ENCODE peak calls at places on chromosomes 6 and 20, in ten cellular contexts. J, D, W, Q, X, T, V, B, R and P are unnamed samples.

GRCh38 chr20:44406572-44407100 is 51.1 kb downstream of the HNF4A start:
- DNase-seq in B (no peak), T (no peak), X (no peak), V (no peak), Q (no peak), R (no peak), J (no peak), D (no peak), W (no peak), P (no peak)

GRCh38 chr6:55713411-55713810 is 134.4 kb upstream of the HMGCLL1 start:
- DNase-seq in B (no peak), R (no peak), V (no peak), W (no peak), D (no peak), Q (no peak), J (no peak), X (peak; percentile 12), T (no peak), P (no peak)

GRCh38 chr20:24993337-24994185 is 1.0 kb upstream of the APMAP start:
- DNase-seq in B (peak; percentile 59), W (no peak), Q (no peak), D (no peak), J (no peak), V (peak; percentile 37), T (no peak), R (no peak), X (no peak), P (no peak)

GRCh38 chr20:51156041-51156795 is 133.3 kb upstream of the KCNG1 start:
- DNase-seq in Q (peak; percentile 36), X (no peak), B (no peak), W (no peak), V (peak; percentile 55), D (peak; percentile 62), R (no peak), T (no peak), J (no peak), P (no peak)

GRCh38 chr20:9609892-9610502 is 95.6 kb downstream of the LAMP5 start:
- DNase-seq in R (peak; percentile 73), X (peak; percentile 70), Q (peak; percentile 72), V (peak; percentile 67), B (peak; percentile 50), J (peak; percentile 92), T (peak; percentile 70), W (peak; percentile 32), D (no peak), P (no peak)

GRCh38 chr6:84618836-84619235 is 145.6 kb downstream of the TBX18 start:
- DNase-seq in X (peak; percentile 80), V (peak; percentile 32), W (no peak), J (peak; percentile 62), Q (no peak), T (no peak), D (no peak), R (no peak), B (no peak), P (no peak)

GRCh38 chr6:109896333-109896732 is 81.8 kb upstream of the GPR6 start:
- DNase-seq in Q (no peak), T (no peak), X (no peak), W (no peak), B (no peak), D (no peak), V (no peak), R (no peak), J (no peak), P (no peak)

GRCh38 chr6:79076160-79076559 is 1.9 kb downstream of the PHIP start:
- DNase-seq in V (no peak), X (no peak), W (peak; percentile 7), B (no peak), Q (no peak), R (no peak), D (no peak), J (no peak), T (no peak), P (no peak)

GRCh38 chr6:26415036-26415614 is 13.1 kb downstream of the BTN3A1 start:
- DNase-seq in W (no peak), J (no peak), B (no peak), V (no peak), D (no peak), T (no peak), Q (no peak), X (no peak), R (no peak), P (no peak)

GRCh38 chr6:26414281-26414680 is 12.2 kb downstream of the BTN3A1 start:
- DNase-seq in B (no peak), J (no peak), X (no peak), T (no peak), R (no peak), D (no peak), Q (no peak), V (no peak), W (no peak), P (no peak)

GRCh38 chr6:26412954-26413353 is 10.9 kb downstream of the BTN3A1 start:
- DNase-seq in T (no peak), B (no peak), Q (no peak), W (no peak), V (no peak), R (no peak), J (no peak), X (no peak), D (no peak), P (no peak)

GRCh38 chr6:26415791-26416190 is 13.7 kb downstream of the BTN3A1 start:
- DNase-seq in W (no peak), B (no peak), D (no peak), Q (no peak), V (no peak), X (no peak), R (no peak), T (no peak), J (no peak), P (no peak)

GRCh38 chr6:26416288-26416687 is 14.2 kb downstream of the BTN3A1 start:
- DNase-seq in R (no peak), B (no peak), D (no peak), J (no peak), T (no peak), X (no peak), Q (no peak), V (no peak), W (no peak), P (no peak)
- TF ChIP-seq CTCF in R (no peak), B (no peak), D (no peak), J (peak; percentile 8), T (no peak), X (no peak), Q (no peak), V (no peak), W (no peak), P (no peak)

DNA sequence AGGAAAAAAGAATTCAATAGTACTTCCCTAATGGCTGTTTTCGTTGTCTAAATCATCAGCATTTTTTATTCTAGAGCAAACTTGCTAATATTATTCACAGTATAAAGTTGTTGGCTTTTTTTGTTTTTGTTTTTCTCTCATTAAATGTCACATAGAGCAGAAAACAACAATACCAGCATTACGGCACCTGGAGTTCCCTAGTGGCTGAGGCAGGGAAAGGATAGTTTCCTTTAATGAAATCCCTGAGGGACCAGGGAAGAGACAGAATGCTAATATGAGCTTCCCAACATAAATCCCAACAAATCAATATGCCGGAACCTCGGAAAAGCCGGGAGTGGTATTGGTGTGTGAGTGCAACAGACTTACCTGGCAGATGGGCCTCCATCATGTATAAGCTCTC is 235.2 kb upstream of the ASCC3 start:
- DNase-seq in D (no peak), X (no peak), B (no peak), R (no peak), Q (no peak), W (no peak), J (peak; percentile 18), T (no peak), V (no peak), P (no peak)
- TF ChIP-seq CTCF in D (no peak), X (no peak), B (no peak), R (no peak), Q (no peak), W (no peak), J (no peak), T (no peak), V (no peak), P (no peak)

GRCh38 chr6:44004136-44004535 is 123.1 kb downstream of the MRPL14 start:
- DNase-seq in J (no peak), W (no peak), R (no peak), D (no peak), V (no peak), T (no peak), B (no peak), Q (no peak), X (no peak), P (no peak)

GRCh38 chr6:44006123-44006871 is 121.0 kb downstream of the MRPL14 start:
- DNase-seq in D (no peak), Q (no peak), W (no peak), B (no peak), V (no peak), X (no peak), J (no peak), T (no peak), R (no peak), P (no peak)

GRCh38 chr6:44005507-44005903 is 121.7 kb downstream of the MRPL14 start:
- DNase-seq in J (no peak), D (no peak), T (no peak), V (no peak), X (no peak), Q (no peak), B (no peak), W (no peak), R (no peak), P (no peak)

GRCh38 chr6:44003345-44004061 is 123.7 kb downstream of the MRPL14 start:
- DNase-seq in J (peak; percentile 64), R (no peak), V (no peak), B (no peak), X (no peak), T (peak; percentile 23), W (peak; percentile 75), D (no peak), Q (peak; percentile 34), P (no peak)

DNA sequence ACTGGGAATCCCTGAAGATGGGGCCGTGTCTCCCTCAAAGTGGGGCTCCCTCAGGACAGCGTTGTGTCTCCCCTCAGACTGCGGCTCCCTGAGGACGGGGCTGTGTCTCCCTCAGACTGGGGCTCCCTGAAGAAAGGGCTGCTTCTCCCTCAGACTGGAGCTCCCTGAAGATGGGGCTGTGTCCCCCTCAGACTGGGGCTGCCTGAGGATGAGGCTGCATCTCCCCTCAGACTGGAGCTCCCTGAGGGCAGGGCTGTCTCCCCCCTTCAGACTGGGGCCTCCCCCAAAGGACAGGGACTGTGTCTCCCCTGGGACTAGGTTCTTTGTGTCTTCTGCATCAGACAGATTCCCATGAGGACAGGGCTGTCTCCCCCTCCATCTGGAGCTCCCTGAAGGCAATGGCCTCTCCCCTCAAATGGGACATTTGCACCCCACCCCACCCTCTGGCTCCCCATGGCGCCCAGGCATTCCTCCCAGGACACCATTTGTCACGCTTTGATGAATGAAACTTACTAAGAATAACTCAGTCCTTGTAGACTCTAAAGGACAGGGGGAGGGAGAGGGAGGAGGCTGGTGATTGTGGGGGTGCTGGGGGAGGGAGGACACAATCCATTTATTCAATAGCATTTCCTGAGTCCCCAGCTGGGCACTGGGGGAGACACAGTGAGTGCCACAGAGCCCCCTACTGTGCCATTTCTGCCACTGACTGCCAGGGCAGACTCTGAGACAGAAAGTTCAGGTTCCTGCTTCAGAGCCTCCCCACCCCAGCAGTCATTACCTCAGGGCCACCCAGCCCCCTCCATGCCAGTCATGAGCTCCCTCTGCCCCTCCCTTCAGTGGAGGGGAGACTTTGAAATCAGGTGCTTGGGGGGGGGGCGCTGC is 122.4 kb downstream of the MRPL14 start:
- DNase-seq in R (no peak), J (no peak), T (no peak), B (no peak), W (no peak), D (no peak), Q (peak; percentile 35), V (no peak), X (no peak), P (peak; percentile 78)
- TF ChIP-seq CTCF in R (no peak), J (peak; percentile 34), T (no peak), B (peak; percentile 28), W (peak; percentile 47), D (no peak), Q (peak; percentile 40), V (peak; percentile 5), X (peak; percentile 56), P (peak; percentile 71)

DNA sequence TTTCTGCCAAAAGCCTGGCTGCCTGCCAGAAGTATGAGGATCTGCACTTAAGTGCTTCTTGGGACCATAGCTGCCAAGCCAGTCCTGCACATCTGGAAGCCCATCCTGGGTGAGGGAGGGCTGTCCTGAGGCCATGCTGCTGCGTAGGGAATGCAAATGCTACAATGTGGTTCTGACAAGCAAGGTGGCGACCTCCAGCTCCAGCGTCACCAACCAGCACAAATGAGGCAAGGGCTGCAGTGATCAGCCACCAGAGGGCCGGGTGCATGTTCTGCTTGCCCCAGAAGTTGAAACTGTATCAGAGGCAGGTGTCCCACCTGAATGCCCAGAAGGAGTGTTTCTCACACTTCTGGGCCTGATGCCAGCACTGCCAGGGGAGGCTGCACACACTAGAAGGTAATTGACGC is 99.1 kb upstream of the KCNQ5 start:
- DNase-seq in V (no peak), B (no peak), Q (peak; percentile 50), D (no peak), W (no peak), X (no peak), R (peak; percentile 15), J (peak; percentile 77), T (peak; percentile 47), P (peak; percentile 41)
- TF ChIP-seq CTCF in V (no peak), B (peak; percentile 12), Q (no peak), D (no peak), W (peak; percentile 29), X (peak; percentile 49), R (peak; percentile 10), J (peak; percentile 84), T (peak; percentile 21), P (no peak)